ENCODE peak calls at places on chromosomes 16 and 17, in nine cellular contexts. P is nucleus accumbens; Q is AG09319; W is LoVo; M is OCI-LY7; T is stimulated activated CD4-positive, alpha-beta T cell treated with anti-CD3 and anti-CD28 coated beads, Interleukin-2, amount 100 ng/mL, for 24 hours; N is head of caudate nucleus; K is naive thymus-derived CD8-positive, alpha-beta T cell; Z is HFFc6. J is an unnamed sample.

GRCh38 chr17:72342061-72342460 is 221.2 kb downstream of the SOX9 start:
- DNase-seq in P (no peak), Q (no peak), W (no peak), M (no peak), T (no peak), N (no peak), K (no peak), Z (no peak), J (no peak)

GRCh38 chr17:42337442-42337841 is 49.1 kb downstream of the STAT5A start:
- DNase-seq in P (no peak), Q (peak; percentile 90), W (no peak), M (no peak), T (peak; percentile 80), N (no peak), K (peak; percentile 45), Z (no peak), J (no peak)

GRCh38 chr16:57472665-57473060 is 10.2 kb downstream of the POLR2C start:
- DNase-seq in P (no peak), Q (no peak), W (no peak), M (no peak), T (no peak), N (no peak), K (no peak), Z (no peak), J (no peak)

GRCh38 chr16:50841081-50841886 is 99.4 kb downstream of the CYLD start:
- DNase-seq in P (no peak), Q (no peak), W (no peak), M (no peak), T (peak; percentile 67), N (peak; percentile 31), K (peak; percentile 19), Z (no peak), J (no peak)

GRCh38 chr16:81831722-81832126 is 52.6 kb downstream of the PLCG2 start:
- DNase-seq in P (no peak), Q (no peak), W (no peak), M (peak; percentile 95), T (peak; percentile 30), N (peak; percentile 11), K (peak; percentile 60), Z (no peak), J (no peak)

GRCh38 chr16:69848635-69849545 is 86.8 kb downstream of the WWP2 start:
- DNase-seq in P (no peak), Q (peak; percentile 79), W (no peak), M (no peak), T (no peak), N (no peak), K (no peak), Z (peak; percentile 86), J (no peak)

GRCh38 chr17:36890398-36891190 is 46.7 kb upstream of the LHX1 start:
- DNase-seq in P (no peak), Q (no peak), W (no peak), M (no peak), T (no peak), N (no peak), K (no peak), Z (no peak), J (no peak)

GRCh38 chr16:71347146-71347545 is 11.4 kb upstream of the CALB2 start:
- DNase-seq in P (no peak), Q (no peak), W (no peak), M (no peak), T (no peak), N (no peak), K (no peak), Z (no peak), J (no peak)

GRCh38 chr16:17138801-17139200 is 332.0 kb downstream of the XYLT1 start:
- DNase-seq in P (no peak), Q (no peak), W (no peak), M (no peak), T (no peak), N (no peak), K (no peak), Z (no peak), J (no peak)

GRCh38 chr17:65049085-65049756 is 7.3 kb downstream of the GNA13 start:
- DNase-seq in P (no peak), Q (no peak), W (no peak), M (no peak), T (no peak), N (no peak), K (no peak), Z (no peak), J (no peak)

GRCh38 chr17:15444805-15445204 is 22.6 kb downstream of the CDRT4 start:
- DNase-seq in P (no peak), Q (no peak), W (peak; percentile 17), M (no peak), T (no peak), N (no peak), K (peak; percentile 2), Z (peak; percentile 62), J (no peak)

GRCh38 chr16:87956169-87956770 is 5.0 kb downstream of the BANP start:
- DNase-seq in P (no peak), Q (no peak), W (no peak), M (peak; percentile 64), T (peak; percentile 75), N (no peak), K (peak; percentile 69), Z (peak; percentile 32), J (no peak)

GRCh38 chr16:86953631-86954465 is 363.3 kb downstream of the C16orf95 start:
- DNase-seq in P (no peak), Q (no peak), W (no peak), M (no peak), T (no peak), N (no peak), K (no peak), Z (no peak), J (no peak)

GRCh38 chr17:7307686-7308624 is 527 bp downstream of the EIF5A start:
- DNase-seq in P (no peak), Q (no peak), W (no peak), M (peak; percentile 69), T (peak; percentile 55), N (peak; percentile 43), K (no peak), Z (no peak), J (no peak)

GRCh38 chr16:13902677-13903076 is 17.3 kb upstream of the ERCC4 start:
- DNase-seq in P (no peak), Q (no peak), W (no peak), M (no peak), T (no peak), N (no peak), K (no peak), Z (no peak), J (no peak)

GRCh38 chr16:3640632-3641501 is 13.6 kb upstream of the DNASE1 start:
- DNase-seq in P (no peak), Q (no peak), W (no peak), M (no peak), T (no peak), N (no peak), K (no peak), Z (no peak), J (no peak)

GRCh38 chr17:78249836-78250806 is 18.7 kb downstream of the TMEM235 start:
- DNase-seq in P (no peak), Q (no peak), W (no peak), M (no peak), T (no peak), N (no peak), K (no peak), Z (no peak), J (no peak)

GRCh38 chr17:181213-182163 is at the start of gene DOC2B:
- DNase-seq in P (no peak), Q (no peak), W (peak; percentile 32), M (no peak), T (peak; percentile 44), N (peak; percentile 35), K (no peak), Z (no peak), J (peak; percentile 40)

GRCh38 chr16:50371936-50372595 is 3.3 kb upstream of the BRD7 start:
- DNase-seq in P (no peak), Q (no peak), W (no peak), M (no peak), T (no peak), N (peak; percentile 64), K (no peak), Z (no peak), J (no peak)

GRCh38 chr16:87344931-87345631 is 27.9 kb upstream of the C16orf95 start:
- DNase-seq in P (no peak), Q (no peak), W (no peak), M (no peak), T (peak; percentile 53), N (no peak), K (peak; percentile 28), Z (no peak), J (no peak)

GRCh38 chr17:42112552-42113176 is at the start of gene DHX58:
- DNase-seq in P (peak; percentile 55), Q (peak; percentile 62), W (peak; percentile 81), M (peak; percentile 95), T (peak; percentile 75), N (peak; percentile 50), K (peak; percentile 80), Z (peak; percentile 73), J (no peak)

GRCh38 chr16:57091200-57091989 is 988 bp upstream of the CPNE2 start:
- DNase-seq in P (no peak), Q (no peak), W (no peak), M (no peak), T (no peak), N (peak; percentile 42), K (no peak), Z (peak; percentile 43), J (peak; percentile 32)